ENCODE peak calls at places on chromosome 21, in six cellular contexts. P is choroid plexus epithelial cell, A is fibroblast of villous mesenchyme, D is brain microvascular endothelial cell, H is ascending aorta, L is right atrium auricular region. E is an unnamed sample.

GRCh38 chr21:44455524-44456206 is 355 bp downstream of the LRRC3 start:
- DNase-seq in P (peak; percentile 11), A (peak; percentile 16), D (no peak), H (no peak), L (no peak), E (peak; percentile 34)

GRCh38 chr21:14321042-14321441 is 61.9 kb downstream of the HSPA13 start:
- DNase-seq in P (peak; percentile 40), A (no peak), D (peak; percentile 5), H (no peak), L (no peak), E (peak; percentile 1)

GRCh38 chr21:16420086-16420724 is 690.4 kb downstream of the USP25 start:
- DNase-seq in P (peak; percentile 87), A (peak; percentile 59), D (peak; percentile 16), H (no peak), L (peak; percentile 72), E (peak; percentile 83)

GRCh38 chr21:32940079-32941014 is 85.4 kb upstream of the OLIG2 start:
- DNase-seq in P (peak; percentile 65), A (peak; percentile 49), D (no peak), H (no peak), L (no peak), E (peak; percentile 63)

GRCh38 chr21:32806810-32807386 is 35.3 kb upstream of the PAXBP1 start:
- DNase-seq in P (peak; percentile 29), A (no peak), D (peak; percentile 8), H (no peak), L (no peak), E (peak; percentile 50)

GRCh38 chr21:16891821-16892220 is 621.0 kb upstream of the CXADR start:
- DNase-seq in P (peak; percentile 90), A (peak; percentile 45), D (peak; percentile 83), H (no peak), L (no peak), E (peak; percentile 94)

GRCh38 chr21:36902793-36903192 is 63.7 kb downstream of the HLCS start:
- DNase-seq in P (peak; percentile 47), A (peak; percentile 28), D (peak; percentile 49), H (no peak), L (peak; percentile 23), E (no peak)

GRCh38 chr21:44872568-44873355 is 728 bp downstream of the PTTG1IP start:
- DNase-seq in P (peak; percentile 46), A (peak; percentile 58), D (peak; percentile 28), H (no peak), L (no peak), E (peak; percentile 40)

GRCh38 chr21:46048926-46049889 is 48.7 kb upstream of the COL6A2 start:
- DNase-seq in P (peak; percentile 98), A (peak; percentile 100), D (peak; percentile 99), H (no peak), L (peak; percentile 95), E (peak; percentile 100)

GRCh38 chr21:21096956-21097355 is 98.7 kb downstream of the NCAM2 start:
- DNase-seq in P (peak; percentile 16), A (no peak), D (no peak), H (no peak), L (no peak), E (no peak)

GRCh38 chr21:44548922-44549321 is 2.4 kb downstream of the KRTAP10-2 start:
- DNase-seq in P (no peak), A (no peak), D (no peak), H (no peak), L (no peak), E (no peak)

GRCh38 chr21:27825035-27825434 is 858.1 kb upstream of the ADAMTS5 start:
- DNase-seq in P (no peak), A (no peak), D (no peak), H (no peak), L (no peak), E (no peak)

GRCh38 chr21:45030637-45031218 is 43.7 kb upstream of the ADARB1 start:
- DNase-seq in P (no peak), A (peak; percentile 35), D (no peak), H (peak; percentile 8), L (no peak), E (peak; percentile 41)

GRCh38 chr21:44846485-44847260 is 26.8 kb downstream of the PTTG1IP start:
- DNase-seq in P (no peak), A (peak; percentile 68), D (peak; percentile 9), H (peak; percentile 57), L (peak; percentile 91), E (peak; percentile 56)

GRCh38 chr21:32653326-32653901 is 41.2 kb upstream of the CFAP298 start:
- DNase-seq in P (peak; percentile 44), A (peak; percentile 28), D (peak; percentile 2), H (no peak), L (no peak), E (peak; percentile 38)

GRCh38 chr21:34897828-34898227 is 151.3 kb downstream of the RUNX1 start:
- DNase-seq in P (no peak), A (no peak), D (no peak), H (no peak), L (no peak), E (no peak)

GRCh38 chr21:43971201-43971991 is 40.7 kb upstream of the TRAPPC10 start:
- DNase-seq in P (no peak), A (peak; percentile 34), D (no peak), H (no peak), L (no peak), E (no peak)

GRCh38 chr21:27693376-27693775 is 726.5 kb upstream of the ADAMTS5 start:
- DNase-seq in P (peak; percentile 58), A (peak; percentile 76), D (peak; percentile 42), H (no peak), L (no peak), E (peak; percentile 79)

GRCh38 chr21:40759061-40759460 is 87.9 kb downstream of the DSCAM start:
- DNase-seq in P (no peak), A (no peak), D (no peak), H (no peak), L (no peak), E (no peak)

GRCh38 chr21:41378849-41379248 is 17.0 kb downstream of the MX2 start:
- DNase-seq in P (no peak), A (no peak), D (no peak), H (no peak), L (no peak), E (no peak)

GRCh38 chr21:45581322-45581712 is 39.1 kb upstream of the SLC19A1 start:
- DNase-seq in P (no peak), A (no peak), D (no peak), H (no peak), L (no peak), E (no peak)

GRCh38 chr21:45071396-45072165 is 2.8 kb upstream of the ADARB1 start:
- DNase-seq in P (no peak), A (no peak), D (no peak), H (no peak), L (no peak), E (no peak)

GRCh38 chr21:34845521-34846213 is 176.9 kb downstream of the CLIC6 start:
- DNase-seq in P (peak; percentile 94), A (peak; percentile 76), D (peak; percentile 73), H (no peak), L (no peak), E (peak; percentile 88)

GRCh38 chr21:35006771-35007170 is 42.3 kb downstream of the RUNX1 start:
- DNase-seq in P (no peak), A (no peak), D (no peak), H (no peak), L (no peak), E (no peak)

GRCh38 chr21:14989359-14989758 is 75.4 kb downstream of the NRIP1 start:
- DNase-seq in P (peak; percentile 63), A (peak; percentile 78), D (no peak), H (no peak), L (no peak), E (peak; percentile 72)

DNA sequence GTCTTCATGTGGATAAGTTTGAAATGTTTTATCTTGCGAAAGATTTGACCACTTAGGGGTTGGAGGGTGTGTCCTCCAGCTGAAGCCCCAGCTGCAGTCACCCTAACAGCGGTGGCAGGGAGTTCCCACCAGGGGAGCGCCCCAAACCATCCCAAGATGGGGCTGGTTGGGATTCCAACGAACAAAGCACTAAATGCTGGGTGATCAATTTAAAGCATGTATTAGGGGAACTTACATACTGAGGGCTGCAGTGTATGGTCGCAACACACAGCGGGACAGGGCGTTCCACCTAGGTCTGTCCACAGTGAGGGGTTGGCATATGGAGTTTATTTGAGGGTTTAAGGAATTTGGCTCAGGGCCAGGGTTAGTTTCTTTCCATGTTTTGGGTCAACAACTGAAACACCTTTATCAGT is 26.3 kb downstream of the SLC37A1 start:
- DNase-seq in P (no peak), A (no peak), D (no peak), H (no peak), L (no peak), E (no peak)
- TF ChIP-seq CTCF in P (peak; percentile 24), A (peak; percentile 24), D (peak; percentile 34), H (no peak), L (no peak), E (no peak)

DNA sequence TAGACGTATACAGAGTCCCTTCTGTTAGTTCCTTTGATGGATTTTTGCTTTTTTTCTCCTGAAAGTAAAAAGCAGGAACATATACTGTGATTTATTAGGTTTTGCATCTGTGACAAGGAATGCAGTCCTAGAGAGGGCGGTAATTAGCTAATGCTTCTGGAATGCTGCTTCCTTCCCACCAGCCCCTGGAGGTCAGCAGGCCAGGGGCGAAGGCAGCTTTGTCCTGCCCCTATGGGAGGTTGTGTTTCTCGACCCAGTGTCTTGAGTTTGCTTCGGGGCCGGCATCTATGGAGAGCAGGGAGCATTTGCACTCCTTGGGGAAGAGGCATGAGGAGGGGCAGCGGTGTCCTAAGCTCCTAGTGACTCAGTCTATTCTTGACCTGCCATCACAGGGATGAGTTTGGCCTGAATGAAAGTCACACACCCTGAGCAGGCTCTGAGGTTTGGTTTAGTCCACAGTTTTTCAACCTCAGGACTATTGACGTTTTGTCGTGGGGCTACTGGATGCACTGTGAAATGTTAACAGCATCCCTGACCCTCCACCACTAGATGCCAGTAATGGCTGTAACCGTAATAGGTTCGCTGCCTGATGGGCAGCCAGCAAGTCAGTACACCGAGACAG is 85.0 kb upstream of the KCNJ15 start:
- DNase-seq in P (peak; percentile 74), A (peak; percentile 85), D (peak; percentile 45), H (no peak), L (no peak), E (peak; percentile 77)
- TF ChIP-seq CTCF in P (peak; percentile 58), A (peak; percentile 33), D (peak; percentile 65), H (no peak), L (no peak), E (peak; percentile 23)

DNA sequence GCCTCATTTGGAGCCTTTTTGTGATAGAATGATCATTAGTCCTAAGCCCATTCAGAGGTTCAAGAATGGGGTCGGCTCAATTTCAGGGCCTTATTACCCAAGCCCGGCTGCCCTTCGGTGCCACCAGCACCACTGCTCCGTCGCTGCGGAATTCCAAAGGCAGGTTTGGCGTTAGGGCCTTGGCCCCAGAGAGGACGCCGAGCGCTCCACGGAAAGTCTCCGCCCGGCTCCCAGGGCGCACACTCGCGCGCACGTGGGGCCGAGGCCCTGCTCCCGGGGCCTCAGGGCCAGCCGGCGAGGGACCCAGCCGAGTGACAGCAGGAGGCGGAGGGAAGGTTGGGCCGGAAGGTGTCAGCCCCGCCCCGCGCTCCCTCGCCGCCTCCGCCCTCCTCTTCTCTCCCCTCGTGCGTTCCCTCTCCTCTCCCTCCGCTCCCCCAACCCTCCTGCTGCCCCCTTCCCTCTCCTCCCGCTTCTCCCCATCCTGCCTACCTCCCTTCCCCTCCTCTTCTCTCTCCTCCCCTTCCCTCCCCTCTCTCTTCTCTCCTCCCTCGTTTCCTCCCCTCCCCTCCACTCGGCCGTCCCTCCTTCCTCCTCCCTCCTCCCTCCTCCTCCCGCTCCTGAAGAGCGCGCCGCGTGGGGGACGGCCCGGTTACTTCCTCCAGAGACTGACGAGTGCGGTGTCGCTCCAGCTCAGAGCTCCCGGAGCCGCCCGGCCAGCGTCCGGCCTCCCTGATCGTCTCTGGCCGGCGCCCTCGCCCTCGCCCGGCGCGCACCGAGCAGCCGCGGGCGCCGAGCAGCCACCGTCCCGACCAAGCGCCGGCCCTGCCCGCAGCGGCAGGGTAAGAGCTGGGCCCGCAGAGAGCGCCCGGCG is at the start of gene ETS2:
- DNase-seq in P (peak; percentile 95), A (peak; percentile 97), D (peak; percentile 73), H (peak; percentile 65), L (peak; percentile 91), E (peak; percentile 99)
- TF ChIP-seq CTCF in P (peak; percentile 7), A (no peak), D (no peak), H (no peak), L (no peak), E (no peak)

GRCh38 chr21:29125199-29125598 is 5.2 kb upstream of the MAP3K7CL start:
- DNase-seq in P (no peak), A (no peak), D (no peak), H (no peak), L (no peak), E (no peak)
- TF ChIP-seq CTCF in P (no peak), A (no peak), D (no peak), H (no peak), L (no peak), E (no peak)